ENCODE peak calls at places on chromosomes 6 and 20, in ten cellular contexts. I is progenitor cell of endocrine pancreas, Z is lower lobe of right lung, G is fibroblast of mammary gland, K is NCI-H69, H is neural progenitor cell, M is iPS DF 6.9, F is hepatocyte, D is OCI-M1, Y is brain microvascular endothelial cell. J is an unnamed sample.

GRCh38 chr6:87105823-87106222 is 10.9 kb upstream of the CGA start:
- DNase-seq in I (no peak), Z (no peak), G (no peak), K (no peak), H (no peak), M (no peak), F (no peak), D (no peak), Y (no peak), J (no peak)

GRCh38 chr6:122653094-122653493 is 42.9 kb downstream of the PKIB start:
- DNase-seq in I (no peak), Z (no peak), G (peak), K (peak), H (no peak), M (no peak), F (peak), D (no peak), Y (peak), J (no peak)

GRCh38 chr6:136956590-136957573 is 34.8 kb downstream of the SLC35D3 start:
- DNase-seq in I (no peak), Z (no peak), G (no peak), K (peak), H (peak), M (peak), F (no peak), D (peak), Y (no peak), J (no peak)

GRCh38 chr20:2890743-2891142 is 17.5 kb downstream of the PTPRA start:
- DNase-seq in I (no peak), Z (no peak), G (peak), K (peak), H (no peak), M (no peak), F (no peak), D (peak), Y (no peak), J (no peak)

GRCh38 chr6:170080828-170081368 is 210.0 kb downstream of the DLL1 start:
- DNase-seq in I (no peak), Z (peak), G (no peak), K (peak), H (peak), M (no peak), F (no peak), D (no peak), Y (no peak), J (no peak)

GRCh38 chr20:33054381-33054780 is 678 bp downstream of the BPIFB3 start:
- DNase-seq in I (no peak), Z (no peak), G (no peak), K (no peak), H (no peak), M (no peak), F (no peak), D (no peak), Y (no peak), J (no peak)

GRCh38 chr20:17023811-17024210 is 203.0 kb upstream of the PCSK2 start:
- DNase-seq in I (no peak), Z (peak), G (no peak), K (peak), H (peak), M (peak), F (peak), D (no peak), Y (no peak), J (no peak)

GRCh38 chr6:56571605-56572004 is 71.1 kb downstream of the DST start:
- DNase-seq in I (no peak), Z (no peak), G (no peak), K (no peak), H (no peak), M (no peak), F (no peak), D (no peak), Y (no peak), J (no peak)

GRCh38 chr6:106197441-106197840 is 111.3 kb downstream of the PRDM1 start:
- DNase-seq in I (no peak), Z (no peak), G (no peak), K (no peak), H (no peak), M (no peak), F (no peak), D (peak), Y (no peak), J (no peak)